ENCODE peak calls at places on chromosomes 11 and 22, in seven cellular contexts. Z, T, W, H, R, G and X are unnamed samples.

GRCh38 chr22:45987462-45987861 is 10.5 kb upstream of the WNT7B start:
- DNase-seq in Z (no peak), T (no peak), W (no peak), H (no peak), R (no peak), G (no peak), X (no peak)

GRCh38 chr11:76699461-76700091 is 29.0 kb upstream of the LRRC32 start:
- DNase-seq in Z (no peak), T (no peak), W (no peak), H (peak), R (no peak), G (no peak), X (no peak)

GRCh38 chr11:71240865-71241691 is 11.3 kb downstream of the SHANK2 start:
- DNase-seq in Z (no peak), T (no peak), W (peak), H (peak), R (no peak), G (no peak), X (peak)

GRCh38 chr11:14248577-14248976 is 110.4 kb downstream of the RRAS2 start:
- DNase-seq in Z (no peak), T (no peak), W (peak), H (no peak), R (no peak), G (no peak), X (peak)

GRCh38 chr11:45285931-45286632 is at the start of gene SYT13:
- DNase-seq in Z (no peak), T (no peak), W (peak), H (no peak), R (no peak), G (no peak), X (no peak)

GRCh38 chr22:40265783-40266182 is 80.5 kb upstream of the ADSL start:
- DNase-seq in Z (no peak), T (no peak), W (no peak), H (peak), R (no peak), G (peak), X (no peak)

GRCh38 chr22:20089977-20090729 is 10.1 kb downstream of the DGCR8 start:
- DNase-seq in Z (no peak), T (no peak), W (no peak), H (peak), R (no peak), G (no peak), X (no peak)

GRCh38 chr22:41367680-41368542 is 13.8 kb upstream of the TEF start:
- DNase-seq in Z (peak), T (no peak), W (no peak), H (peak), R (no peak), G (no peak), X (peak)

GRCh38 chr11:61571337-61571736 is 9.5 kb downstream of the SYT7 start:
- DNase-seq in Z (no peak), T (no peak), W (no peak), H (no peak), R (no peak), G (no peak), X (no peak)

GRCh38 chr22:19971276-19972124 is 29.9 kb upstream of the TXNRD2 start:
- DNase-seq in Z (no peak), T (no peak), W (no peak), H (no peak), R (no peak), G (no peak), X (no peak)

GRCh38 chr22:22397292-22397870 is 111.2 kb downstream of the ZNF280B start:
- DNase-seq in Z (peak), T (no peak), W (no peak), H (peak), R (no peak), G (no peak), X (peak)